ENCODE peak calls at places on chromosomes 13 and 19, in four cellular contexts. One of them, this sample, is unnamed.

GRCh38 chr19:8371011-8371804 is 7.3 kb downstream of the ANGPTL4 start:
- DNase-seq in K562: peak
- DNase-seq in SK-N-SH: peak
- DNase-seq in HepG2: no peak
- DNase-seq in this sample: no peak

GRCh38 chr19:45676851-45677263 is 8.8 kb downstream of the GIPR start:
- DNase-seq in K562: no peak
- DNase-seq in SK-N-SH: no peak
- DNase-seq in HepG2: no peak
- DNase-seq in this sample: no peak

GRCh38 chr19:36266375-36266961 is 51.6 kb downstream of the ZNF146 start:
- DNase-seq in K562: peak
- DNase-seq in SK-N-SH: no peak
- DNase-seq in HepG2: no peak
- DNase-seq in this sample: no peak

GRCh38 chr13:37448072-37448471 is 150.5 kb downstream of the POSTN start:
- DNase-seq in K562: no peak
- DNase-seq in SK-N-SH: no peak
- DNase-seq in HepG2: no peak
- DNase-seq in this sample: no peak

GRCh38 chr13:22278336-22278929 is 607.6 kb downstream of the FGF9 start:
- DNase-seq in K562: peak
- DNase-seq in SK-N-SH: peak
- DNase-seq in HepG2: peak
- DNase-seq in this sample: peak

GRCh38 chr19:42919757-42920079 is 2.0 kb upstream of the PSG6 start:
- DNase-seq in K562: no peak
- DNase-seq in SK-N-SH: no peak
- DNase-seq in HepG2: no peak
- DNase-seq in this sample: no peak

GRCh38 chr19:56132316-56132822 is 8.7 kb upstream of the ZNF444 start:
- DNase-seq in K562: no peak
- DNase-seq in SK-N-SH: no peak
- DNase-seq in HepG2: peak
- DNase-seq in this sample: no peak

GRCh38 chr19:13036366-13036976 is 41.2 kb downstream of the NFIX start:
- DNase-seq in K562: peak
- DNase-seq in SK-N-SH: no peak
- DNase-seq in HepG2: no peak
- DNase-seq in this sample: no peak

GRCh38 chr13:24747248-24748151 is 16.5 kb upstream of the RNF17 start:
- DNase-seq in K562: no peak
- DNase-seq in SK-N-SH: no peak
- DNase-seq in HepG2: no peak
- DNase-seq in this sample: peak

GRCh38 chr13:23059173-23059572 is 121.6 kb upstream of the SGCG start:
- DNase-seq in K562: no peak
- DNase-seq in SK-N-SH: no peak
- DNase-seq in HepG2: no peak
- DNase-seq in this sample: no peak

GRCh38 chr19:38531515-38531914 is 86.2 kb downstream of the MAP4K1 start:
- DNase-seq in K562: no peak
- DNase-seq in SK-N-SH: no peak
- DNase-seq in HepG2: no peak
- DNase-seq in this sample: no peak

GRCh38 chr19:3655402-3656072 is 28.9 kb upstream of the CACTIN start:
- DNase-seq in K562: no peak
- DNase-seq in SK-N-SH: peak
- DNase-seq in HepG2: no peak
- DNase-seq in this sample: no peak

GRCh38 chr13:113547248-113547971 is 37.1 kb upstream of the TFDP1 start:
- DNase-seq in K562: no peak
- DNase-seq in SK-N-SH: no peak
- DNase-seq in HepG2: no peak
- DNase-seq in this sample: no peak

GRCh38 chr19:48708471-48708870 is 11.1 kb downstream of the MAMSTR start:
- DNase-seq in K562: no peak
- DNase-seq in SK-N-SH: no peak
- DNase-seq in HepG2: no peak
- DNase-seq in this sample: no peak

GRCh38 chr13:61110804-61111203 is 304.8 kb downstream of the PCDH20 start:
- DNase-seq in K562: no peak
- DNase-seq in SK-N-SH: peak
- DNase-seq in HepG2: no peak
- DNase-seq in this sample: no peak

GRCh38 chr13:74062933-74063332 is 71.3 kb downstream of the KLF12 start:
- DNase-seq in K562: no peak
- DNase-seq in SK-N-SH: no peak
- DNase-seq in HepG2: no peak
- DNase-seq in this sample: no peak

GRCh38 chr19:46198756-46199155 is 30.8 kb upstream of the IGFL1 start:
- DNase-seq in K562: no peak
- DNase-seq in SK-N-SH: no peak
- DNase-seq in HepG2: no peak
- DNase-seq in this sample: no peak

GRCh38 chr13:64266024-64266423 is 2850.4 kb upstream of the PCDH20 start:
- DNase-seq in K562: no peak
- DNase-seq in SK-N-SH: no peak
- DNase-seq in HepG2: no peak
- DNase-seq in this sample: no peak
- TF ChIP-seq MAX in K562: no peak
- TF ChIP-seq MAX in SK-N-SH: no peak
- TF ChIP-seq MAX in HepG2: no peak
- TF ChIP-seq MAX in this sample: no peak

DNA sequence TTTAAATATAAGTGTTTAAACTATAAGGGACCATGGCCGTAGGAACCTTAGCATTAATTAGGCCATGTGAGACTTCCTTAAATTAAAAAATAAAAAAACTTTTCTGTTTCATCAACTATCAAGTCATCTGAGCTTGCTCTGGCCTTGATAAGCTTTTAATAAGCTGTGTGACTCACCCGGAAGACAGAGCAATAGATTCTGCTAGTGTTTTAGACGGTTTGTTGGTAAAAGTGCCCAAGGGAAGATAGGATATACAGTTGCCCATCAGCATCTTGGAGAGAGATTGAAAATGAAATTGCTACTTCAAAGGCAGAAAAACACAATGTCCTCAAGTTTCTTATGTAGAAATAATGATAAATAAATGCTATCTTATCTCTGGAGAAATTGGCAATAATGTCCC is 31.2 kb upstream of the RCBTB2 start:
- DNase-seq in K562: no peak
- DNase-seq in SK-N-SH: peak
- DNase-seq in HepG2: no peak
- DNase-seq in this sample: no peak
- TF ChIP-seq FOXJ3 in K562: no peak
- TF ChIP-seq FOXJ3 in SK-N-SH: no peak
- TF ChIP-seq FOXJ3 in HepG2: no peak
- TF ChIP-seq FOXJ3 in this sample: no peak

GRCh38 chr19:5031231-5032100 is 62.6 kb downstream of the KDM4B start:
- DNase-seq in K562: peak
- DNase-seq in SK-N-SH: peak
- DNase-seq in HepG2: peak
- DNase-seq in this sample: peak

GRCh38 chr19:5030136-5030820 is 61.4 kb downstream of the KDM4B start:
- DNase-seq in K562: no peak
- DNase-seq in SK-N-SH: no peak
- DNase-seq in HepG2: no peak
- DNase-seq in this sample: no peak

GRCh38 chr19:5035105-5035761 is 66.3 kb downstream of the KDM4B start:
- DNase-seq in K562: no peak
- DNase-seq in SK-N-SH: no peak
- DNase-seq in HepG2: no peak
- DNase-seq in this sample: no peak

GRCh38 chr19:5030822-5031221 is 61.9 kb downstream of the KDM4B start:
- DNase-seq in K562: no peak
- DNase-seq in SK-N-SH: no peak
- DNase-seq in HepG2: no peak
- DNase-seq in this sample: no peak

DNA sequence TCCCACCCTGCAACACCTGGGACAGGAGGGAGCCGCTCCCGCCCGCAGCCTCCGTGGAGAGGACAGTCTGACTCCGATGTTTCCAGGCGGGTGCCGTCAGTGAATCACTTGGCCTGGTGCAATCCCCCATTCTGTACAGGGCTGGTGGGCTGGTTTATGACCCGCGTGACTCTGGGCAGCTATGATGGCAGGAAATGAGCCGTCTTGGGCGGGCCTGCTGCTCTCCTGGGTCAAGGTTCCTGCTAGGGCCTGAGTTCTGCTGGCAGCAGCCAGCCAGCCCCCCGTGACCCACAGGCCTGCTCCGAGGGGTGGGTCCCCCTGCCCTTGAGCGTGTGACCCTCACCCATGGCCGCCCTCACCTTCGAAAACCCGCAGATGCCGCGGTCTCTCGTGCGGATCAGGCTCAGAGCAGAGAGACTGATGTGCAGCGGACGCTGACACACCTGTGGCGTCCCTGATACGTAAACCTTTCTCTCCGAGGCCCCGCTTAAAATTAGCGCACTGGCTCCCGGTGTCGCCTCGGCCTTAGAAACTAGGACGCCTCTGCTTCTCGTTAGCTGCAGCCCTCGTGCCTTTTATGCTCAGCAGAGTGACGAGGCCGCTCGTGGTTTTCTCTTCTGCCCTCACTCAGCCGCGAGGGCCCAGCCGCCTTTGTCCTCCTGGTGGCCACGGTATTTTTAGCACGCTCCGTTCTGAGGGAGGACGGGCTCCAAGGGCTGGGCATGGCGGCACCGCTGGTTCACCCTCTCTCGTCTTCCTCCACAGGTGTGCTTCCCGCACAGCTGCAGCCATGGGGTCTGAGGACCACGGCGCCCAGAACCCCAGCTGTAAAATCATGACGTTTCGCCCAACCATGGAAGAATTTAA is 63.4 kb downstream of the KDM4B start:
- DNase-seq in K562: no peak
- DNase-seq in SK-N-SH: no peak
- DNase-seq in HepG2: no peak
- DNase-seq in this sample: no peak
- TF ChIP-seq MAX in K562: no peak
- TF ChIP-seq MAX in SK-N-SH: no peak
- TF ChIP-seq MAX in HepG2: no peak
- TF ChIP-seq MAX in this sample: no peak

GRCh38 chr19:10478903-10479384 is 24.2 kb downstream of the KEAP1 start:
- DNase-seq in K562: peak
- DNase-seq in SK-N-SH: peak
- DNase-seq in HepG2: peak
- DNase-seq in this sample: peak
- TF ChIP-seq FOXJ3 in K562: no peak
- TF ChIP-seq FOXJ3 in SK-N-SH: no peak
- TF ChIP-seq FOXJ3 in HepG2: no peak
- TF ChIP-seq FOXJ3 in this sample: no peak

GRCh38 chr13:62418872-62419271 is 1003.2 kb upstream of the PCDH20 start:
- DNase-seq in K562: no peak
- DNase-seq in SK-N-SH: no peak
- DNase-seq in HepG2: no peak
- DNase-seq in this sample: no peak
- TF ChIP-seq MAX in K562: no peak
- TF ChIP-seq MAX in SK-N-SH: no peak
- TF ChIP-seq MAX in HepG2: no peak
- TF ChIP-seq MAX in this sample: no peak